ENCODE peak calls at places on chromosomes 2 and 18, in eight cellular contexts. P is body of pancreas; G is HepG2; Y is ecto neural progenitor cell; N is AG04450; Z is activated T-cell treated with anti-CD3 and anti-CD28 coated beads, Interleukin-2, amount 50 U/mL, for 1 hour; U is NCI-H146; A is DMS 273 treated with DMSO at 0.1 percent for 48 hours. K is an unnamed sample.

GRCh38 chr2:6492573-6492972 is 373.1 kb downstream of the CMPK2 start:
- DNase-seq in N (no peak), P (peak), Z (no peak), G (no peak), U (no peak), A (no peak), Y (no peak), K (no peak)

GRCh38 chr2:219125886-219126270 is 34.7 kb downstream of the NHEJ1 start:
- DNase-seq in G (no peak), U (no peak), P (no peak), Y (no peak), Z (no peak), A (no peak), N (no peak), K (no peak)

GRCh38 chr18:58103339-58103930 is 59.4 kb downstream of the NEDD4L start:
- DNase-seq in G (no peak), A (peak), Z (no peak), U (no peak), N (no peak), P (no peak), Y (no peak), K (no peak)

GRCh38 chr18:62625019-62625418 is 90.3 kb upstream of the PHLPP1 start:
- DNase-seq in Z (no peak), G (no peak), P (no peak), N (no peak), U (no peak), A (no peak), Y (no peak), K (no peak)

GRCh38 chr2:61854435-61855177 is 746 bp upstream of the FAM161A start:
- DNase-seq in U (peak), P (peak), A (peak), Z (peak), Y (peak), G (peak), N (peak), K (peak)

GRCh38 chr2:177148477-177149154 is 64.0 kb upstream of the HNRNPA3 start:
- DNase-seq in Z (peak), A (peak), Y (peak), G (peak), P (peak), U (peak), N (no peak), K (peak)

GRCh38 chr2:219542931-219543595 is 546 bp downstream of the CHPF start:
- DNase-seq in P (peak), G (peak), Z (no peak), Y (no peak), N (no peak), A (no peak), U (peak), K (peak)

GRCh38 chr2:112183327-112184025 is 45.3 kb downstream of the FBLN7 start:
- DNase-seq in N (no peak), A (no peak), Y (no peak), Z (peak), P (no peak), U (no peak), G (no peak), K (no peak)